ENCODE peak calls at places on chromosomes 16 and 17, in six cellular contexts. One of them, this sample, is unnamed.

GRCh38 chr17:82334204-82334621 is 647 bp upstream of the SECTM1 start:
- DNase-seq in CD4-positive, alpha-beta T cell: no peak
- DNase-seq in dorsolateral prefrontal cortex: no peak
- DNase-seq in kidney tubule cell: no peak
- DNase-seq in effector memory CD4-positive, alpha-beta T cell: no peak
- DNase-seq in ELR: no peak
- DNase-seq in this sample: no peak

GRCh38 chr17:1941241-1942065 is 83.7 kb downstream of the RTN4RL1 start:
- DNase-seq in CD4-positive, alpha-beta T cell: no peak
- DNase-seq in dorsolateral prefrontal cortex: no peak
- DNase-seq in kidney tubule cell: no peak
- DNase-seq in effector memory CD4-positive, alpha-beta T cell: no peak
- DNase-seq in ELR: no peak
- DNase-seq in this sample: no peak

GRCh38 chr16:88387941-88388627 is 5.3 kb downstream of the ZNF469 start:
- DNase-seq in CD4-positive, alpha-beta T cell: no peak
- DNase-seq in dorsolateral prefrontal cortex: no peak
- DNase-seq in kidney tubule cell: peak; percentile 89
- DNase-seq in effector memory CD4-positive, alpha-beta T cell: no peak
- DNase-seq in ELR: no peak
- DNase-seq in this sample: no peak

GRCh38 chr16:82192665-82193064 is 22.6 kb upstream of the MPHOSPH6 start:
- DNase-seq in CD4-positive, alpha-beta T cell: no peak
- DNase-seq in dorsolateral prefrontal cortex: no peak
- DNase-seq in kidney tubule cell: peak; percentile 83
- DNase-seq in effector memory CD4-positive, alpha-beta T cell: no peak
- DNase-seq in ELR: peak; percentile 94
- DNase-seq in this sample: no peak

GRCh38 chr16:68331879-68332410 is 21.1 kb downstream of the PRMT7 start:
- DNase-seq in CD4-positive, alpha-beta T cell: no peak
- DNase-seq in dorsolateral prefrontal cortex: no peak
- DNase-seq in kidney tubule cell: no peak
- DNase-seq in effector memory CD4-positive, alpha-beta T cell: no peak
- DNase-seq in ELR: no peak
- DNase-seq in this sample: no peak

GRCh38 chr17:20074001-20074400 is 64.8 kb downstream of the SPECC1 start:
- DNase-seq in CD4-positive, alpha-beta T cell: no peak
- DNase-seq in dorsolateral prefrontal cortex: no peak
- DNase-seq in kidney tubule cell: no peak
- DNase-seq in effector memory CD4-positive, alpha-beta T cell: no peak
- DNase-seq in ELR: no peak
- DNase-seq in this sample: no peak

GRCh38 chr17:42290577-42290976 is 2.3 kb downstream of the STAT5A start:
- DNase-seq in CD4-positive, alpha-beta T cell: no peak
- DNase-seq in dorsolateral prefrontal cortex: no peak
- DNase-seq in kidney tubule cell: no peak
- DNase-seq in effector memory CD4-positive, alpha-beta T cell: no peak
- DNase-seq in ELR: no peak
- DNase-seq in this sample: no peak

GRCh38 chr16:84308120-84308519 is 13.4 kb downstream of the WFDC1 start:
- DNase-seq in CD4-positive, alpha-beta T cell: no peak
- DNase-seq in dorsolateral prefrontal cortex: no peak
- DNase-seq in kidney tubule cell: peak; percentile 64
- DNase-seq in effector memory CD4-positive, alpha-beta T cell: no peak
- DNase-seq in ELR: peak; percentile 65
- DNase-seq in this sample: peak; percentile 6

GRCh38 chr17:50558955-50559614 is 1.4 kb upstream of the CACNA1G start:
- DNase-seq in CD4-positive, alpha-beta T cell: no peak
- DNase-seq in dorsolateral prefrontal cortex: no peak
- DNase-seq in kidney tubule cell: no peak
- DNase-seq in effector memory CD4-positive, alpha-beta T cell: no peak
- DNase-seq in ELR: no peak
- DNase-seq in this sample: no peak

GRCh38 chr17:19727466-19728113 is 11.2 kb upstream of the SLC47A2 start:
- DNase-seq in CD4-positive, alpha-beta T cell: no peak
- DNase-seq in dorsolateral prefrontal cortex: no peak
- DNase-seq in kidney tubule cell: peak; percentile 28
- DNase-seq in effector memory CD4-positive, alpha-beta T cell: no peak
- DNase-seq in ELR: no peak
- DNase-seq in this sample: no peak

GRCh38 chr17:73643012-73643845 is 1.0 kb downstream of the SDK2 start:
- DNase-seq in CD4-positive, alpha-beta T cell: peak; percentile 17
- DNase-seq in dorsolateral prefrontal cortex: no peak
- DNase-seq in kidney tubule cell: peak; percentile 14
- DNase-seq in effector memory CD4-positive, alpha-beta T cell: no peak
- DNase-seq in ELR: no peak
- DNase-seq in this sample: no peak

GRCh38 chr17:65463242-65463641 is 98.2 kb downstream of the AXIN2 start:
- DNase-seq in CD4-positive, alpha-beta T cell: no peak
- DNase-seq in dorsolateral prefrontal cortex: no peak
- DNase-seq in kidney tubule cell: no peak
- DNase-seq in effector memory CD4-positive, alpha-beta T cell: no peak
- DNase-seq in ELR: peak; percentile 6
- DNase-seq in this sample: no peak

GRCh38 chr17:21129023-21129681 is 2.4 kb downstream of the DHRS7B start:
- DNase-seq in CD4-positive, alpha-beta T cell: no peak
- DNase-seq in dorsolateral prefrontal cortex: no peak
- DNase-seq in kidney tubule cell: peak; percentile 59
- DNase-seq in effector memory CD4-positive, alpha-beta T cell: no peak
- DNase-seq in ELR: peak; percentile 62
- DNase-seq in this sample: no peak

GRCh38 chr17:65546579-65546978 is 14.9 kb downstream of the AXIN2 start:
- DNase-seq in CD4-positive, alpha-beta T cell: no peak
- DNase-seq in dorsolateral prefrontal cortex: no peak
- DNase-seq in kidney tubule cell: no peak
- DNase-seq in effector memory CD4-positive, alpha-beta T cell: no peak
- DNase-seq in ELR: no peak
- DNase-seq in this sample: no peak

GRCh38 chr17:16462070-16462864 is 29.7 kb downstream of the LRRC75A start:
- DNase-seq in CD4-positive, alpha-beta T cell: no peak
- DNase-seq in dorsolateral prefrontal cortex: no peak
- DNase-seq in kidney tubule cell: no peak
- DNase-seq in effector memory CD4-positive, alpha-beta T cell: no peak
- DNase-seq in ELR: no peak
- DNase-seq in this sample: no peak

GRCh38 chr17:69525920-69526841 is 111.7 kb downstream of the MAP2K6 start:
- DNase-seq in CD4-positive, alpha-beta T cell: no peak
- DNase-seq in dorsolateral prefrontal cortex: no peak
- DNase-seq in kidney tubule cell: peak; percentile 71
- DNase-seq in effector memory CD4-positive, alpha-beta T cell: no peak
- DNase-seq in ELR: peak; percentile 78
- DNase-seq in this sample: peak; percentile 54

GRCh38 chr16:73142069-73142880 is 94.3 kb upstream of the ZFHX3 start:
- DNase-seq in CD4-positive, alpha-beta T cell: no peak
- DNase-seq in dorsolateral prefrontal cortex: no peak
- DNase-seq in kidney tubule cell: no peak
- DNase-seq in effector memory CD4-positive, alpha-beta T cell: no peak
- DNase-seq in ELR: no peak
- DNase-seq in this sample: no peak

GRCh38 chr17:77869665-77870132 is 88.8 kb upstream of the TNRC6C start:
- DNase-seq in CD4-positive, alpha-beta T cell: no peak
- DNase-seq in dorsolateral prefrontal cortex: no peak
- DNase-seq in kidney tubule cell: no peak
- DNase-seq in effector memory CD4-positive, alpha-beta T cell: no peak
- DNase-seq in ELR: no peak
- DNase-seq in this sample: peak; percentile 45

GRCh38 chr16:26365555-26365954 is 673.8 kb downstream of the HS3ST4 start:
- DNase-seq in CD4-positive, alpha-beta T cell: no peak
- DNase-seq in dorsolateral prefrontal cortex: no peak
- DNase-seq in kidney tubule cell: peak; percentile 4
- DNase-seq in effector memory CD4-positive, alpha-beta T cell: no peak
- DNase-seq in ELR: no peak
- DNase-seq in this sample: no peak

GRCh38 chr16:27700596-27700995 is 150.7 kb downstream of the KATNIP start:
- DNase-seq in CD4-positive, alpha-beta T cell: no peak
- DNase-seq in dorsolateral prefrontal cortex: no peak
- DNase-seq in kidney tubule cell: no peak
- DNase-seq in effector memory CD4-positive, alpha-beta T cell: no peak
- DNase-seq in ELR: no peak
- DNase-seq in this sample: no peak

GRCh38 chr17:5419959-5420653 is at the start of gene RPAIN:
- DNase-seq in CD4-positive, alpha-beta T cell: peak; percentile 84
- DNase-seq in dorsolateral prefrontal cortex: peak; percentile 87
- DNase-seq in kidney tubule cell: peak; percentile 90
- DNase-seq in effector memory CD4-positive, alpha-beta T cell: peak; percentile 79
- DNase-seq in ELR: peak; percentile 89
- DNase-seq in this sample: peak; percentile 92

GRCh38 chr16:11277607-11278337 is 1.5 kb upstream of the PRM2 start:
- DNase-seq in CD4-positive, alpha-beta T cell: no peak
- DNase-seq in dorsolateral prefrontal cortex: no peak
- DNase-seq in kidney tubule cell: no peak
- DNase-seq in effector memory CD4-positive, alpha-beta T cell: no peak
- DNase-seq in ELR: no peak
- DNase-seq in this sample: no peak

GRCh38 chr17:258045-258734 is 76.7 kb upstream of the DOC2B start:
- DNase-seq in CD4-positive, alpha-beta T cell: no peak
- DNase-seq in dorsolateral prefrontal cortex: peak; percentile 13
- DNase-seq in kidney tubule cell: no peak
- DNase-seq in effector memory CD4-positive, alpha-beta T cell: no peak
- DNase-seq in ELR: no peak
- DNase-seq in this sample: no peak

GRCh38 chr17:74565116-74565515 is 2.2 kb downstream of the CD300H start:
- DNase-seq in CD4-positive, alpha-beta T cell: no peak
- DNase-seq in dorsolateral prefrontal cortex: no peak
- DNase-seq in kidney tubule cell: no peak
- DNase-seq in effector memory CD4-positive, alpha-beta T cell: no peak
- DNase-seq in ELR: no peak
- DNase-seq in this sample: no peak

GRCh38 chr17:64461788-64462187 is 12.9 kb downstream of the MILR1 start:
- DNase-seq in CD4-positive, alpha-beta T cell: no peak
- DNase-seq in dorsolateral prefrontal cortex: no peak
- DNase-seq in kidney tubule cell: no peak
- DNase-seq in effector memory CD4-positive, alpha-beta T cell: no peak
- DNase-seq in ELR: no peak
- DNase-seq in this sample: no peak

GRCh38 chr16:85269165-85269564 is 156.9 kb upstream of the CIBAR2 start:
- DNase-seq in CD4-positive, alpha-beta T cell: no peak
- DNase-seq in dorsolateral prefrontal cortex: no peak
- DNase-seq in kidney tubule cell: no peak
- DNase-seq in effector memory CD4-positive, alpha-beta T cell: no peak
- DNase-seq in ELR: no peak
- DNase-seq in this sample: no peak

GRCh38 chr17:29870836-29871430 is 59.1 kb downstream of the SSH2 start:
- DNase-seq in CD4-positive, alpha-beta T cell: no peak
- DNase-seq in dorsolateral prefrontal cortex: no peak
- DNase-seq in kidney tubule cell: no peak
- DNase-seq in effector memory CD4-positive, alpha-beta T cell: no peak
- DNase-seq in ELR: no peak
- DNase-seq in this sample: no peak

GRCh38 chr16:19898924-19899604 is 14.4 kb upstream of the GPRC5B start:
- DNase-seq in CD4-positive, alpha-beta T cell: peak; percentile 16
- DNase-seq in dorsolateral prefrontal cortex: no peak
- DNase-seq in kidney tubule cell: peak; percentile 64
- DNase-seq in effector memory CD4-positive, alpha-beta T cell: no peak
- DNase-seq in ELR: peak; percentile 63
- DNase-seq in this sample: peak; percentile 48

GRCh38 chr17:69069289-69069688 is 8.6 kb upstream of the ABCA9 start:
- DNase-seq in CD4-positive, alpha-beta T cell: no peak
- DNase-seq in dorsolateral prefrontal cortex: no peak
- DNase-seq in kidney tubule cell: no peak
- DNase-seq in effector memory CD4-positive, alpha-beta T cell: no peak
- DNase-seq in ELR: no peak
- DNase-seq in this sample: no peak

GRCh38 chr16:53629607-53630312 is 73.9 kb downstream of the RPGRIP1L start:
- DNase-seq in CD4-positive, alpha-beta T cell: no peak
- DNase-seq in dorsolateral prefrontal cortex: no peak
- DNase-seq in kidney tubule cell: no peak
- DNase-seq in effector memory CD4-positive, alpha-beta T cell: no peak
- DNase-seq in ELR: no peak
- DNase-seq in this sample: no peak

GRCh38 chr16:4373356-4373908 is 1.8 kb downstream of the VASN start:
- DNase-seq in CD4-positive, alpha-beta T cell: no peak
- DNase-seq in dorsolateral prefrontal cortex: no peak
- DNase-seq in kidney tubule cell: peak; percentile 42
- DNase-seq in effector memory CD4-positive, alpha-beta T cell: no peak
- DNase-seq in ELR: peak; percentile 48
- DNase-seq in this sample: no peak

GRCh38 chr16:46908540-46909372 is 24.6 kb downstream of the GPT2 start:
- DNase-seq in CD4-positive, alpha-beta T cell: peak; percentile 58
- DNase-seq in dorsolateral prefrontal cortex: no peak
- DNase-seq in kidney tubule cell: peak; percentile 67
- DNase-seq in effector memory CD4-positive, alpha-beta T cell: peak; percentile 22
- DNase-seq in ELR: peak; percentile 79
- DNase-seq in this sample: peak; percentile 43

GRCh38 chr16:84143784-84144199 is 1.2 kb downstream of the HSDL1 start:
- DNase-seq in CD4-positive, alpha-beta T cell: no peak
- DNase-seq in dorsolateral prefrontal cortex: no peak
- DNase-seq in kidney tubule cell: no peak
- DNase-seq in effector memory CD4-positive, alpha-beta T cell: no peak
- DNase-seq in ELR: no peak
- DNase-seq in this sample: no peak